ENCODE peak calls at places on chromosomes 11 and 22, in six cellular contexts. O, Z, C, G, X and N are unnamed samples.

GRCh38 chr11:78217650-78218541 is 29.2 kb downstream of the USP35 start:
- DNase-seq in X (no peak), G (no peak), O (peak), C (no peak), Z (no peak), N (no peak)

GRCh38 chr22:44130076-44130711 is 50.5 kb upstream of the PARVG start:
- DNase-seq in C (no peak), G (no peak), X (no peak), Z (no peak), O (peak), N (no peak)

GRCh38 chr22:25488244-25489020 is 76.0 kb upstream of the GRK3 start:
- DNase-seq in X (peak), Z (no peak), O (peak), C (peak), G (peak), N (no peak)

GRCh38 chr22:46491936-46492335 is 45.5 kb downstream of the CELSR1 start:
- DNase-seq in Z (no peak), G (no peak), C (no peak), O (no peak), X (no peak), N (no peak)

GRCh38 chr22:39832627-39833074 is 60.9 kb downstream of the ENTHD1 start:
- DNase-seq in X (no peak), O (no peak), Z (no peak), G (no peak), C (no peak), N (no peak)

GRCh38 chr11:64353101-64353738 is 5.7 kb upstream of the RPS6KA4 start:
- DNase-seq in X (peak), C (no peak), Z (no peak), O (no peak), G (no peak), N (no peak)

GRCh38 chr11:70506986-70507385 is 108.7 kb downstream of the CTTN start:
- DNase-seq in G (no peak), O (no peak), X (no peak), C (peak), Z (no peak), N (no peak)

GRCh38 chr11:120239713-120240640 is at the start of gene POU2F3:
- DNase-seq in X (peak), Z (no peak), G (no peak), O (no peak), C (no peak), N (no peak)

GRCh38 chr22:33921576-33922181 is 1.4 kb upstream of the LARGE1 start:
- DNase-seq in C (peak), X (peak), G (no peak), O (peak), Z (peak), N (peak)

GRCh38 chr11:44539971-44540370 is 25.5 kb upstream of the CD82 start:
- DNase-seq in X (no peak), O (no peak), G (no peak), Z (no peak), C (no peak), N (no peak)

GRCh38 chr11:14248577-14248976 is 110.4 kb downstream of the RRAS2 start:
- DNase-seq in G (no peak), Z (peak), X (no peak), O (peak), C (no peak), N (no peak)

GRCh38 chr22:35400335-35400680 is 368 bp downstream of the MCM5 start:
- DNase-seq in Z (peak), G (no peak), X (no peak), O (no peak), C (no peak), N (no peak)

GRCh38 chr11:3223932-3224729 is 5.5 kb upstream of the MRGPRG start:
- DNase-seq in O (no peak), G (no peak), Z (no peak), C (no peak), X (no peak), N (no peak)

GRCh38 chr11:107565219-107565937 is at the start of gene ALKBH8:
- DNase-seq in C (peak), O (peak), X (peak), G (peak), Z (peak), N (peak)

GRCh38 chr11:115132829-115133228 is 371.4 kb downstream of the CADM1 start:
- DNase-seq in C (no peak), X (no peak), O (peak), Z (peak), G (no peak), N (peak)

GRCh38 chr22:43867839-43868652 is 5.7 kb upstream of the SULT4A1 start:
- DNase-seq in C (peak), O (no peak), G (peak), Z (peak), X (peak), N (no peak)

DNA sequence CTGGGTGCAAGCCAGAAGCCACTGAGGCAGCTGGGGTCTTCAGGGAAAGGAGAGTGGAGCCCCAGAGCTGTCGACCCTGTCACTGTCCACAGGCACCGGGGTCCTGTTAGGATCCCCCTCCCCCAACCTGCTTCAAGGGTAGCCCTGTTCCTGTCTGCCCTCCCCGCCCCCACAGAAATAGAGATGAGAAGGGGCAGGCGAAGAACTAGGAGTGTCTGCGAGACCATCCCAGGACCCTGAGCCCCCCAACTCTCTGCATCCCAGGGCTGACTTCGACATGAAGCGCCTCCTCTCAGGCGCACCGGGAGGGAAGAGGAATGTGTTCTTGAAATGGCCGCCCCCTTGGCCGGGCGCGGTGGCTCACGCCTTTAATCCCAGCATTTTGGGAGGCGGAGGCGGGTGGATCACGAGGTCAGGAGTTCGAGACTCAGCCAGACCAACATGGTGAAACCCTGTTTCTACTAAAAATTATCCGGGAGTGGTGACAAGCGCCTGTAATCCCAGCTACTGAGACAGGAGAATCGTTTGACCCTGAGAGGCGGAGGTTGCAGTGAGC is 607 bp upstream of the ZNF70 start:
- DNase-seq in O (peak), X (no peak), C (no peak), Z (no peak), G (no peak), N (no peak)
- TF ChIP-seq CTCF in O (no peak), X (no peak), C (no peak), Z (no peak), G (no peak), N (no peak)

DNA sequence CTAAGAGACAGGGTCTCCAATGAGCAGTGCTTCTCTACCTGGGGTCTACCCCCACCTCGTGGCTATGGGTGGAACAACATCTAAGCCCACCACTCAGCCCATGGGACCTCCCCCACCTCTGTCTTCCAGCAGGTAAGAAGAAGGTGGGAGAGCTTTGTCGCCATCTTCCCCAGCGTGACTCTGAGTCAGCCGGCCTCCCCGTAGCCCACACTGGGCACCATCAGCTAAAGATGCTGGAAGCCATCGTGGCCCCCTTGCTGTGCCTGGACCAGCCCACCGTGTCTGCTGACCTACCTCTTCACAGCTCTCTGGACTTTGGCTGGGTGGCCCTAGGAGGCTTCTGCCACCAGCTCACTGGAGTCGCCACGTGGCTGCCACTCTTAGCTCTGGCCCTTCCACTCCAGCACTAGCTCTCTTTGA is 954 bp downstream of the C11orf86 start:
- DNase-seq in X (no peak), O (no peak), Z (peak), G (no peak), C (no peak), N (peak)
- TF ChIP-seq CTCF in X (peak), O (peak), Z (peak), G (peak), C (peak), N (peak)

GRCh38 chr11:100525635-100526034 is 161.5 kb upstream of the ARHGAP42 start:
- DNase-seq in X (no peak), C (no peak), O (no peak), G (no peak), Z (no peak), N (no peak)
- TF ChIP-seq CTCF in X (no peak), C (peak), O (no peak), G (no peak), Z (peak), N (no peak)

DNA sequence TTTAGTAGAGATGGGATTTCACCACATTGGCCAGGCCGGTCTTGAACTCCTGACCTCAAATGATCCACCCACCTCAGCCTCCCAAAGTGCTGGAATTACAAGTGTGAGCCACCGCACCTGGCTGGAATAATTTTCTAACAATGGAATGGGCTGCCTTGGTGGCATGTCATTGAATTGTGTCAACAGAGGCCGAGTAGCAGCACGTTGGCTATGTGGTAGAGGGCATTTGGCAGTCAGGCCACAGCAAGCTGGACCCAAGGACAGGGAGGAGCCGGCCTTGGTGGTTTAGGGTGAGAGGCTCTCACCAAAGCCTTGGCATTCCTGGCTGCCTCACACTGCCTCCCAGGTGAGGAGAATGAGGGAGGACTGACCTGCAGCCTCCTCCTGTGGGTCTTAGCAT is 4.1 kb upstream of the NIPSNAP1 start:
- DNase-seq in Z (no peak), O (no peak), G (no peak), C (peak), X (no peak), N (no peak)
- TF ChIP-seq CTCF in Z (no peak), O (no peak), G (no peak), C (no peak), X (no peak), N (no peak)

GRCh38 chr22:29813563-29813962 is 24.5 kb downstream of the ASCC2 start:
- DNase-seq in Z (no peak), X (no peak), O (no peak), C (no peak), G (no peak), N (no peak)
- TF ChIP-seq CTCF in Z (no peak), X (no peak), O (no peak), C (peak), G (no peak), N (no peak)

GRCh38 chr22:24441406-24442351 is 14.3 kb downstream of the ADORA2A start:
- DNase-seq in Z (no peak), C (no peak), G (no peak), X (no peak), O (peak), N (no peak)
- TF ChIP-seq CTCF in Z (no peak), C (no peak), G (no peak), X (no peak), O (no peak), N (no peak)

DNA sequence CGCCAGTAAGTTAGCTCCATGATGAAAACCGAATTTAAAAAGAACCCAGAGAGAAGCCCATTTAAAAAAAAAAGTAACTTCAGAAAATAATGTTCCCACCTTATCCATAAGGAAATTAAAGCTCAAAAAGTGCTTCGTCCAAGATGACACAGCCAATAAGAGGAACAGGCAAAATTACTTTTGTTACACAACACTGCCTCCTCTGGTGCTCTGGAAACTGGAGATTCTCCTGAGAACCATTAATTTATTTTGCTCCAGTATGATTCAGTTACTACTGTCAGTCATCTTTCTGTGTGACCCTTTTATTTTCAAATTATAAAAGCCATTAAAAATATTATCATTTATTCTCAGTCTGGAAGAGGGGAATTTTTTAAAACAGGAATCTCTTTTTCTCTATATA is 2.0 kb downstream of the IFT27 start:
- DNase-seq in Z (peak), X (no peak), C (no peak), O (no peak), G (no peak), N (no peak)
- TF ChIP-seq CTCF in Z (peak), X (peak), C (peak), O (peak), G (peak), N (peak)

GRCh38 chr11:22472306-22472705 is 134.1 kb downstream of the SLC17A6 start:
- DNase-seq in G (no peak), X (no peak), Z (no peak), C (no peak), O (no peak), N (no peak)
- TF ChIP-seq CTCF in G (no peak), X (no peak), Z (no peak), C (no peak), O (no peak), N (no peak)

GRCh38 chr11:59550368-59550841 is 39.1 kb downstream of the OR4D9 start:
- DNase-seq in O (peak), C (peak), Z (peak), X (peak), G (peak), N (peak)
- TF ChIP-seq CTCF in O (peak), C (peak), Z (peak), X (peak), G (peak), N (peak)

GRCh38 chr11:35365961-35366360 is 53.4 kb downstream of the SLC1A2 start:
- DNase-seq in O (no peak), X (no peak), C (no peak), G (no peak), Z (no peak), N (no peak)

GRCh38 chr11:35362571-35362980 is 56.8 kb downstream of the SLC1A2 start:
- DNase-seq in X (no peak), G (no peak), Z (no peak), O (no peak), C (no peak), N (no peak)

GRCh38 chr11:35365395-35365794 is 54.0 kb downstream of the SLC1A2 start:
- DNase-seq in G (no peak), Z (no peak), O (no peak), C (no peak), X (no peak), N (no peak)

GRCh38 chr11:35364101-35364780 is 55.1 kb downstream of the SLC1A2 start:
- DNase-seq in O (peak), C (peak), G (peak), X (no peak), Z (no peak), N (no peak)

GRCh38 chr11:35363246-35364100 is 55.9 kb downstream of the SLC1A2 start:
- DNase-seq in O (no peak), Z (no peak), X (no peak), G (no peak), C (no peak), N (no peak)
- TF ChIP-seq CTCF in O (no peak), Z (no peak), X (no peak), G (no peak), C (no peak), N (no peak)